ENCODE peak calls at places on chromosomes 11 and 22, in five cellular contexts. Z is H7, H is pancreas, O is mammary epithelial cell, Q is mucosa of descending colon. N is an unnamed sample.

GRCh38 chr22:37777122-37777687 is 30.5 kb upstream of the GCAT start:
- DNase-seq in Z (no peak), H (peak), O (peak), Q (peak), N (no peak)

GRCh38 chr11:120326845-120327281 is 1.8 kb downstream of the TLCD5 start:
- DNase-seq in Z (no peak), H (no peak), O (no peak), Q (no peak), N (no peak)

GRCh38 chr11:73648629-73649046 is 2.3 kb downstream of the PLEKHB1 start:
- DNase-seq in Z (no peak), H (no peak), O (no peak), Q (no peak), N (no peak)

GRCh38 chr22:19811211-19811621 is 43.5 kb downstream of the GNB1L start:
- DNase-seq in Z (peak), H (peak), O (no peak), Q (no peak), N (no peak)

GRCh38 chr11:93510196-93510898 is 32.8 kb downstream of the SMCO4 start:
- DNase-seq in Z (no peak), H (no peak), O (no peak), Q (no peak), N (no peak)

GRCh38 chr11:41795004-41795403 is 335.6 kb upstream of the LRRC4C start:
- DNase-seq in Z (no peak), H (no peak), O (peak), Q (no peak), N (no peak)

GRCh38 chr11:75784085-75784478 is 15.5 kb downstream of the DGAT2 start:
- DNase-seq in Z (no peak), H (no peak), O (no peak), Q (no peak), N (no peak)

GRCh38 chr22:30574095-30574981 is at the start of gene GAL3ST1:
- DNase-seq in Z (peak), H (peak), O (no peak), Q (peak), N (no peak)

GRCh38 chr11:33259869-33260268 is 2.7 kb downstream of the HIPK3 start:
- DNase-seq in Z (no peak), H (no peak), O (no peak), Q (no peak), N (no peak)

GRCh38 chr11:13008625-13009475 is at the start of gene RASSF10:
- DNase-seq in Z (peak), H (peak), O (peak), Q (peak), N (peak)

GRCh38 chr11:13939952-13940610 is 22.4 kb upstream of the SPON1 start:
- DNase-seq in Z (no peak), H (no peak), O (peak), Q (no peak), N (no peak)

GRCh38 chr11:10379022-10379421 is 74.1 kb downstream of the ADM start:
- DNase-seq in Z (peak), H (no peak), O (no peak), Q (peak), N (no peak)

GRCh38 chr11:112085822-112086421 is 634 bp downstream of the TIMM8B start:
- DNase-seq in Z (no peak), H (no peak), O (peak), Q (peak), N (peak)

GRCh38 chr11:32334822-32335221 is 100.5 kb downstream of the WT1 start:
- DNase-seq in Z (peak), H (no peak), O (no peak), Q (peak), N (no peak)

GRCh38 chr22:49099496-49100124 is 728.1 kb downstream of the BRD1 start:
- DNase-seq in Z (no peak), H (no peak), O (no peak), Q (no peak), N (no peak)

GRCh38 chr11:126157326-126158030 is 54.0 kb downstream of the RPUSD4 start:
- DNase-seq in Z (peak), H (no peak), O (no peak), Q (no peak), N (no peak)

GRCh38 chr11:111911563-111912401 is at the start of gene CRYAB:
- DNase-seq in Z (peak), H (peak), O (peak), Q (peak), N (no peak)

DNA sequence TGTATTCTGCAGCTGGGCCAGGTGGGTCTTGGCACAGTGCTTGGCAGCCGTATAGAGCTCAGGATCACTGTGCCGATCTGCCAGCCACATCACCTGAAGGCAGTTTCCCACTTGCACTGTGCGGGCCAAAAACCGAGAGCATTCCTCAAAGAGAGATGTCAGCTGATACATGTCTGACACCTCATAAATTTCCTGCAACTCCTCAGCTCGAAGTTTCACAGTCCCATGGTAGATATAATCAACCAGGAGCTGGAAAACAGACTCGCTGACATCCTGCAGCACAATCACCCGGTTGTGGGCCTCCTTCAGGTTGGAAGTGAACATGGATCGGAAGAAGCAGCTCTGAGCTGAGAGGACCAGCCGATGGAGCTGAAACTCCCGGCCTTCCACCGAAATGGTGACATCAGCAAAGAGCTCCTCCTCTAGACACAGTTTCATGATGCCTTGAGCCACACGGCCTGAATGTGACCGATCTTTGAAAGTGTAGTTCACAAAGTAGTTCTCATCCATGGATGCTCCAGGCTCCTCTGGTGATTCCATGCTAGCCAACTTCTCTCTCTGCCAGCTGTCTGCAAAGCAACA is 1.2 kb downstream of the KBTBD4 start:
- DNase-seq in Z (peak), H (no peak), O (peak), Q (no peak), N (no peak)
- H3K4me3 ChIP-seq in Z (no peak), H (no peak), O (peak), Q (no peak), N (peak)

GRCh38 chr11:61832758-61833157 is 4.7 kb downstream of the FADS2 start:
- DNase-seq in Z (no peak), H (peak), O (no peak), Q (no peak), N (no peak)

GRCh38 chr11:61833926-61834277 is 5.8 kb downstream of the FADS2 start:
- DNase-seq in Z (no peak), H (no peak), O (no peak), Q (no peak), N (no peak)

GRCh38 chr11:61833478-61833877 is 5.4 kb downstream of the FADS2 start:
- DNase-seq in Z (no peak), H (no peak), O (no peak), Q (no peak), N (no peak)

GRCh38 chr11:61835663-61836024 is 7.5 kb downstream of the FADS2 start:
- DNase-seq in Z (no peak), H (no peak), O (no peak), Q (no peak), N (no peak)

GRCh38 chr11:61834278-61835004 is 6.3 kb downstream of the FADS2 start:
- DNase-seq in Z (peak), H (no peak), O (no peak), Q (no peak), N (peak)
- H3K4me3 ChIP-seq in Z (no peak), H (no peak), O (no peak), Q (no peak), N (no peak)

GRCh38 chr11:65868076-65868667 is 4.4 kb downstream of the EFEMP2 start:
- DNase-seq in Z (peak), H (no peak), O (no peak), Q (no peak), N (no peak)
- H3K4me3 ChIP-seq in Z (peak), H (no peak), O (no peak), Q (no peak), N (no peak)

GRCh38 chr22:23184764-23185113 is 4.4 kb downstream of the BCR start:
- DNase-seq in Z (peak), H (no peak), O (no peak), Q (no peak), N (no peak)
- H3K4me3 ChIP-seq in Z (no peak), H (no peak), O (no peak), Q (no peak), N (peak)

GRCh38 chr11:1793091-1793490 is 29.4 kb upstream of the CTSD start:
- DNase-seq in Z (no peak), H (no peak), O (no peak), Q (no peak), N (no peak)
- H3K4me3 ChIP-seq in Z (no peak), H (no peak), O (no peak), Q (no peak), N (no peak)

GRCh38 chr11:113314389-113315301 is at the start of gene TTC12:
- DNase-seq in Z (peak), H (peak), O (peak), Q (peak), N (peak)
- H3K4me3 ChIP-seq in Z (peak), H (peak), O (peak), Q (peak), N (peak)

DNA sequence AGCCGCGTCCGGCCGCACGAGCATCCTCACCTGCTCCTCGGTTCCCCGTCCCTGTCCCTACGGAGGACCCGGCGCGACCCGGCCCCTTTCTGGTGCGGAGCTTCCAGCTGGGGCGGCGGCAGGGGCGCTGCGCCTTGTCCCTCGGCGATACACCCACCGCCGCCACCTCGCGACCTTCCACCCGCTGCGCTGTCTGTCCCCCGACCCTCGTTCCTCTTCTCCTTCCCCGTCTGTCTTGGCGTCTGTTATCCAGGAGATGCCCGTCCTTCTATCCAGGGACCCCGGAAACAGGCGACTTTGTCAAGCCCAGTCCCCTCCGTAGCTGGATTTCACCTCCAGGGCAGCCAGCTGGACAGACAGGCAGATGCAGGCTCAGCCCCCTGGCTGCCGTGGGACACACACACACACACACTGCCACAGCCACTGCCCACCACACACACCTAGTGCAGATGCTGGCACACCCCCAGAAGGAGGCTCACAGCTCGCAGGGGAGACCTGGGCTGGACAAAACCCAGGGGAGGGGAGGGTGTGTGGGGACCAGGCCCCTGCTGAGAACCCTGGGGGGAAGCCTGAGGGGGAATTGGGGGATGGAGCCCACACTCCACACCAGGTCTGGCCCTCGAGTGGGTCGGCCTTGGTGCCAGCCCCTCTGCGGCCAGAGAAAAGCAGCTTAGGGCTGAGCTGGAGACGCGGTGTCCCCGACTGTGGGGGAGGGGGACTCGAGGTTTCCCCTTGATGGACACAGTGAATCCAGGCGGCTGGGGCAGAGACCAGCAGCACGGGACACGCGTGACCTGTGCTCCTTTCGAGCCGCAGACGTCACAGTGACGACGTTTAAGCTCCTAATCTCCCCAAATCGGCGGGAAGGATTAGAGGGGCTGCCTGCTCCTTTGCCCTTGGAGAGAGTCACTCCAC is 781 bp downstream of the DRD4 start:
- DNase-seq in Z (peak), H (no peak), O (no peak), Q (no peak), N (no peak)
- H3K4me3 ChIP-seq in Z (peak), H (no peak), O (no peak), Q (no peak), N (no peak)

GRCh38 chr11:44017443-44018126 is 30.2 kb upstream of the ACCSL start:
- DNase-seq in Z (no peak), H (peak), O (no peak), Q (no peak), N (no peak)

GRCh38 chr11:44014968-44015623 is 32.7 kb upstream of the ACCSL start:
- DNase-seq in Z (peak), H (no peak), O (no peak), Q (no peak), N (no peak)

GRCh38 chr11:44016546-44017442 is 31.0 kb upstream of the ACCSL start:
- DNase-seq in Z (no peak), H (no peak), O (no peak), Q (no peak), N (no peak)

GRCh38 chr11:44015624-44016007 is 32.2 kb upstream of the ACCSL start:
- DNase-seq in Z (no peak), H (no peak), O (no peak), Q (no peak), N (no peak)

DNA sequence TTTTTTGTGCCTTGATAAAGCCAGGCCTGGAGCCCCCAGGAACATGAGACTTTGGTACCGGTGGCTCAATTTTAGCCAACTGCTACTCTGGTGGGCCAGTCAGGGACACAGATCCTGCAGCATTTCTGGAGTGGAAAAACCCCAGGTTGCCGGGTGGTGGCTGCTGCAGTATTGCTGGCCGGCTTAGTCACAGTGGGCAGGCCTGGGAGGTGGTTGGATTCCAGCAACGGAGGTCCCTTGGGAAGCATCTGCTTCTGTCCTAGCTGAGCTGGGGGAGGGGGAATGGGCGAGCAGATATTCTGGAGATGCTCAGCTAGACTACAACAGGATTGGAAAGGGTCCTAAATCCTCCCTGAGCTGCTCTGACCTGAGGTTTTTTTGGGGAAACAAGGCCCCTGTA is 31.7 kb upstream of the ACCSL start:
- DNase-seq in Z (peak), H (no peak), O (no peak), Q (no peak), N (no peak)
- H3K4me3 ChIP-seq in Z (no peak), H (no peak), O (no peak), Q (no peak), N (no peak)